ENCODE peak calls at places on chromosomes 6 and 20, in six cellular contexts. U, K, O, F, E and J are unnamed samples.

GRCh38 chr6:4846387-4846786 is 70.2 kb downstream of the CDYL start:
- DNase-seq in F (no peak), E (no peak), K (no peak), U (no peak), O (no peak), J (no peak)

GRCh38 chr20:12847862-12848261 is 160.9 kb upstream of the SPTLC3 start:
- DNase-seq in K (no peak), E (no peak), F (no peak), O (no peak), U (no peak), J (no peak)

GRCh38 chr6:140353536-140353935 is 979.1 kb upstream of the CITED2 start:
- DNase-seq in E (no peak), O (no peak), U (no peak), K (no peak), F (no peak), J (no peak)

GRCh38 chr6:135535989-135536414 is 38.5 kb upstream of the AHI1 start:
- DNase-seq in E (peak), K (no peak), U (no peak), F (peak), O (no peak), J (no peak)

GRCh38 chr6:154868143-154868594 is 126.9 kb upstream of the TIAM2 start:
- DNase-seq in O (no peak), U (peak), K (no peak), F (peak), E (peak), J (no peak)

GRCh38 chr6:33609444-33610034 is 11.6 kb upstream of the ITPR3 start:
- DNase-seq in E (no peak), K (no peak), U (no peak), F (no peak), O (no peak), J (no peak)

GRCh38 chr6:13383280-13384163 is 55.2 kb upstream of the TBC1D7 start:
- DNase-seq in U (no peak), O (no peak), K (no peak), F (no peak), E (no peak), J (peak)

GRCh38 chr6:41040911-41041536 is 1.2 kb upstream of the TSPO2 start:
- DNase-seq in O (no peak), F (no peak), K (no peak), U (no peak), E (no peak), J (no peak)

GRCh38 chr20:4937422-4938319 is 63.6 kb downstream of the SLC23A2 start:
- DNase-seq in U (no peak), F (no peak), E (peak), O (no peak), K (no peak), J (no peak)

GRCh38 chr6:6758915-6759654 is 170.6 kb downstream of the LY86 start:
- DNase-seq in U (peak), K (peak), F (peak), E (peak), O (no peak), J (peak)

GRCh38 chr6:5958948-5959347 is 47.8 kb downstream of the NRN1 start:
- DNase-seq in K (no peak), F (no peak), O (no peak), U (no peak), E (no peak), J (no peak)

GRCh38 chr6:90484903-90485302 is 102.0 kb downstream of the MAP3K7 start:
- DNase-seq in U (no peak), E (no peak), F (no peak), O (no peak), K (no peak), J (no peak)